ENCODE peak calls at places on chromosomes 7 and 10, in four cellular contexts. W, Z, R and A are unnamed samples.
A peak's percentile ranks its signal among the peaks of the same experiment; 100 is the strongest.

GRCh38 chr10:82934429-82934828 is 1059.4 kb downstream of the NRG3 start:
- DNase-seq in W (peak; percentile 6), Z (no peak), R (no peak), A (no peak)

GRCh38 chr10:89615824-89616223 is 29.2 kb downstream of the PANK1 start:
- DNase-seq in W (peak; percentile 29), Z (no peak), R (no peak), A (peak; percentile 32)

GRCh38 chr10:26839966-26840627 is 20.7 kb downstream of the ABI1 start:
- DNase-seq in W (no peak), Z (no peak), R (no peak), A (peak; percentile 15)

GRCh38 chr7:33196194-33196593 is 66.8 kb downstream of the BBS9 start:
- DNase-seq in W (peak; percentile 17), Z (no peak), R (no peak), A (peak; percentile 78)

GRCh38 chr10:123043409-123043925 is 34.7 kb downstream of the ACADSB start:
- DNase-seq in W (peak; percentile 73), Z (no peak), R (peak; percentile 3), A (peak; percentile 64)

GRCh38 chr10:132109341-132110072 is 43.8 kb downstream of the JAKMIP3 start:
- DNase-seq in W (peak; percentile 18), Z (no peak), R (no peak), A (peak; percentile 1)

GRCh38 chr7:43872401-43873165 is 3.3 kb upstream of the MRPS24 start:
- DNase-seq in W (peak; percentile 77), Z (no peak), R (no peak), A (peak; percentile 87)

GRCh38 chr7:130962109-130962508 is 228.1 kb upstream of the KLF14 start:
- DNase-seq in W (no peak), Z (no peak), R (no peak), A (no peak)

GRCh38 chr10:122878799-122879338 is 512 bp downstream of the FAM24B start:
- DNase-seq in W (peak; percentile 26), Z (peak; percentile 38), R (peak; percentile 5), A (no peak)

GRCh38 chr10:75165684-75166622 is 44.6 kb upstream of the VDAC2 start:
- DNase-seq in W (peak; percentile 51), Z (no peak), R (no peak), A (peak; percentile 67)

GRCh38 chr10:108275895-108276685 is 1111.6 kb upstream of the SORCS1 start:
- DNase-seq in W (no peak), Z (no peak), R (no peak), A (peak; percentile 1)

GRCh38 chr7:41292457-41292856 is 410.4 kb downstream of the INHBA start:
- DNase-seq in W (no peak), Z (no peak), R (no peak), A (no peak)

GRCh38 chr10:80320377-80320776 is 30.9 kb upstream of the MAT1A start:
- DNase-seq in W (no peak), Z (no peak), R (no peak), A (no peak)

GRCh38 chr7:5594616-5595544 is 171.2 kb upstream of the TNRC18 start:
- DNase-seq in W (no peak), Z (no peak), R (no peak), A (peak; percentile 50)

GRCh38 chr7:30853576-30853975 is 58.1 kb upstream of the AQP1 start:
- DNase-seq in W (no peak), Z (no peak), R (no peak), A (no peak)

GRCh38 chr10:46222364-46222935 is 64.3 kb upstream of the ANTXRL start:
- DNase-seq in W (peak; percentile 10), Z (no peak), R (no peak), A (peak; percentile 20)

GRCh38 chr7:21352540-21353387 is 75.1 kb upstream of the SP4 start:
- DNase-seq in W (no peak), Z (no peak), R (no peak), A (no peak)

GRCh38 chr7:55484241-55484640 is 88.1 kb downstream of the VOPP1 start:
- DNase-seq in W (no peak), Z (no peak), R (no peak), A (no peak)

GRCh38 chr7:5622746-5623145 is 158.7 kb downstream of the RNF216 start:
- DNase-seq in W (no peak), Z (no peak), R (no peak), A (no peak)

GRCh38 chr10:88786032-88786770 is 16.3 kb upstream of the LIPM start:
- DNase-seq in W (no peak), Z (no peak), R (no peak), A (no peak)

GRCh38 chr7:89001306-89001705 is 205.8 kb upstream of the TEX47 start:
- DNase-seq in W (no peak), Z (no peak), R (no peak), A (no peak)

GRCh38 chr7:127912901-127913300 is 118.3 kb downstream of the LRRC4 start:
- DNase-seq in W (no peak), Z (no peak), R (no peak), A (no peak)

GRCh38 chr7:131931368-131931767 is 374.9 kb upstream of the PODXL start:
- DNase-seq in W (no peak), Z (no peak), R (no peak), A (peak; percentile 73)

GRCh38 chr10:2980116-2980515 is 87.2 kb upstream of the PFKP start:
- DNase-seq in W (no peak), Z (no peak), R (no peak), A (no peak)

GRCh38 chr10:104517946-104518345 is 123.1 kb upstream of the SORCS3 start:
- DNase-seq in W (no peak), Z (no peak), R (no peak), A (no peak)

GRCh38 chr7:100568176-100568935 is 5.3 kb downstream of the SAP25 start:
- DNase-seq in W (no peak), Z (no peak), R (no peak), A (no peak)

GRCh38 chr10:3701490-3701889 is 83.5 kb downstream of the KLF6 start:
- DNase-seq in W (no peak), Z (no peak), R (no peak), A (no peak)

GRCh38 chr10:17527530-17528146 is 73.2 kb upstream of the ST8SIA6 start:
- DNase-seq in W (peak; percentile 92), Z (no peak), R (no peak), A (peak; percentile 95)

GRCh38 chr10:21496285-21497176 is 29.0 kb downstream of the SKIDA1 start:
- DNase-seq in W (peak; percentile 40), Z (peak; percentile 60), R (peak; percentile 35), A (peak; percentile 38)

GRCh38 chr7:40885503-40885902 is 750.7 kb downstream of the SUGCT start:
- DNase-seq in W (peak; percentile 38), Z (no peak), R (no peak), A (peak; percentile 45)

GRCh38 chr7:5406957-5407930 is 16.4 kb downstream of the TNRC18 start:
- DNase-seq in W (no peak), Z (no peak), R (no peak), A (peak; percentile 33)

GRCh38 chr7:155483245-155483644 is 25.3 kb downstream of the EN2 start:
- DNase-seq in W (no peak), Z (no peak), R (no peak), A (no peak)

GRCh38 chr7:148262721-148263229 is 327.8 kb upstream of the C7orf33 start:
- DNase-seq in W (peak; percentile 65), Z (peak; percentile 45), R (peak; percentile 68), A (peak; percentile 48)

GRCh38 chr7:80699030-80699638 is 60.7 kb downstream of the CD36 start:
- DNase-seq in W (peak; percentile 79), Z (no peak), R (no peak), A (peak; percentile 43)

GRCh38 chr10:117533507-117534281 is 8.9 kb upstream of the EMX2 start:
- DNase-seq in W (no peak), Z (no peak), R (no peak), A (no peak)

GRCh38 chr10:86439544-86439943 is 72.9 kb upstream of the GRID1 start:
- DNase-seq in W (peak; percentile 97), Z (no peak), R (no peak), A (peak; percentile 94)